ENCODE peak calls at places on chromosomes 2 and 18, in ten cellular contexts. I is SK-N-SH, Y is H9, H is hepatocyte, J is GM23248, O is GM23338, V is HepG2, M is fibroblast of lung, N is MM.1S, K is osteoblast. E is an unnamed sample.

GRCh38 chr18:76376668-76377358 is 118.2 kb downstream of the ZNF516 start:
- DNase-seq in J (no peak), O (no peak), V (no peak), N (no peak), Y (no peak), K (no peak), H (no peak), M (no peak), I (no peak), E (no peak)

GRCh38 chr2:237291138-237291792 is 122.7 kb downstream of the COL6A3 start:
- DNase-seq in O (peak; percentile 42), M (peak; percentile 99), V (peak; percentile 63), K (peak; percentile 63), J (peak; percentile 97), Y (no peak), N (no peak), I (peak; percentile 87), H (peak; percentile 96), E (no peak)

GRCh38 chr2:79235135-79235534 is 75.6 kb upstream of the REG3A start:
- DNase-seq in Y (no peak), N (no peak), O (peak; percentile 47), I (no peak), V (peak; percentile 18), J (peak; percentile 2), H (no peak), M (no peak), K (no peak), E (peak; percentile 10)

GRCh38 chr2:186422226-186422625 is 63.8 kb upstream of the ZC3H15 start:
- DNase-seq in Y (no peak), J (peak; percentile 98), K (peak; percentile 53), O (no peak), M (peak; percentile 88), I (no peak), H (no peak), N (no peak), V (no peak), E (no peak)

GRCh38 chr2:40127147-40127546 is 324.7 kb downstream of the SLC8A1 start:
- DNase-seq in J (no peak), H (no peak), V (no peak), O (no peak), Y (no peak), I (no peak), K (peak; percentile 52), N (no peak), M (peak; percentile 20), E (no peak)

GRCh38 chr2:221596192-221596591 is 24.1 kb upstream of the EPHA4 start:
- DNase-seq in J (peak; percentile 92), K (no peak), Y (no peak), M (peak; percentile 74), H (peak; percentile 31), N (no peak), I (no peak), O (no peak), V (no peak), E (no peak)

GRCh38 chr2:95359501-95359930 is 43.0 kb upstream of the FAHD2A start:
- DNase-seq in Y (peak; percentile 18), V (no peak), M (no peak), N (no peak), K (peak; percentile 14), H (no peak), J (peak; percentile 8), I (no peak), O (no peak), E (no peak)

GRCh38 chr2:19669126-19669525 is 232.7 kb downstream of the TTC32 start:
- DNase-seq in O (no peak), V (no peak), I (no peak), K (no peak), J (no peak), M (no peak), H (no peak), Y (no peak), N (no peak), E (no peak)

GRCh38 chr2:23402205-23402740 is 17.3 kb downstream of the KLHL29 start:
- DNase-seq in H (no peak), M (no peak), J (no peak), O (no peak), N (no peak), I (no peak), V (no peak), Y (no peak), K (no peak), E (no peak)

GRCh38 chr18:13136056-13136688 is 82.4 kb upstream of the LDLRAD4 start:
- DNase-seq in Y (no peak), O (no peak), M (peak; percentile 43), I (no peak), V (no peak), J (no peak), N (no peak), H (no peak), K (no peak), E (peak; percentile 37)

GRCh38 chr18:8883409-8883668 is 178.0 kb downstream of the MTCL1 start:
- DNase-seq in N (no peak), V (no peak), J (no peak), M (no peak), I (no peak), O (no peak), H (no peak), Y (no peak), K (no peak), E (no peak)

GRCh38 chr2:105261061-105261460 is 19.5 kb downstream of the GPR45 start:
- DNase-seq in V (no peak), J (peak; percentile 96), I (peak; percentile 41), M (peak; percentile 99), K (peak; percentile 92), O (no peak), H (peak; percentile 69), N (no peak), Y (no peak), E (no peak)

GRCh38 chr2:106057206-106057605 is 136.9 kb downstream of the UXS1 start:
- DNase-seq in M (no peak), O (no peak), H (peak; percentile 28), K (no peak), J (peak; percentile 12), N (peak; percentile 49), I (no peak), V (peak; percentile 42), Y (no peak), E (no peak)

GRCh38 chr18:23243178-23243577 is 107.9 kb downstream of the CABLES1 start:
- DNase-seq in I (no peak), N (no peak), Y (peak; percentile 62), V (no peak), J (no peak), H (no peak), M (no peak), O (peak; percentile 54), K (peak; percentile 57), E (peak; percentile 43)

GRCh38 chr2:200203381-200203827 is 103.1 kb upstream of the SPATS2L start:
- DNase-seq in O (peak; percentile 92), Y (no peak), N (no peak), K (no peak), I (no peak), V (no peak), J (no peak), H (no peak), M (peak; percentile 6), E (peak; percentile 17)

GRCh38 chr2:96340493-96341414 is 5.2 kb downstream of the NCAPH start:
- DNase-seq in O (no peak), M (peak; percentile 26), Y (no peak), I (no peak), H (no peak), J (peak; percentile 27), K (peak; percentile 76), V (no peak), N (no peak), E (no peak)

GRCh38 chr2:40072442-40073232 is 293.6 kb upstream of the THUMPD2 start:
- DNase-seq in K (peak; percentile 18), M (no peak), H (no peak), I (no peak), N (no peak), O (no peak), V (no peak), J (no peak), Y (no peak), E (no peak)

GRCh38 chr2:6750389-6751158 is 115.1 kb downstream of the CMPK2 start:
- DNase-seq in O (no peak), J (no peak), K (no peak), Y (no peak), M (peak; percentile 21), N (no peak), V (no peak), I (peak; percentile 62), H (no peak), E (no peak)

GRCh38 chr2:165863816-165864221 is 69.8 kb upstream of the GALNT3 start:
- DNase-seq in I (peak; percentile 47), N (peak; percentile 56), M (no peak), H (no peak), O (peak; percentile 34), K (no peak), J (no peak), V (no peak), Y (no peak), E (peak; percentile 40)

GRCh38 chr2:238435752-238436096 is 9.0 kb downstream of the ASB1 start:
- DNase-seq in I (no peak), V (no peak), N (no peak), J (no peak), Y (no peak), K (peak; percentile 68), H (no peak), M (no peak), O (no peak), E (no peak)
- H3K79me2 ChIP-seq in I (peaks cover 91% of the 10 kb centered on the region), V (peaks cover 90% of the 10 kb centered on the region), N (peaks cover 42% of the 10 kb centered on the region), J (peaks cover 80% of the 10 kb centered on the region), Y (peaks cover 13% of the 10 kb centered on the region), K (peaks cover 82% of the 10 kb centered on the region), H (peaks cover 90% of the 10 kb centered on the region), M (peaks cover 79% of the 10 kb centered on the region), O (peaks cover 82% of the 10 kb centered on the region), E (peaks cover 88% of the 10 kb centered on the region)

GRCh38 chr18:10070581-10071000 is 156.8 kb downstream of the VAPA start:
- DNase-seq in K (no peak), Y (no peak), V (no peak), H (no peak), I (no peak), J (peak; percentile 23), O (no peak), M (peak; percentile 76), N (no peak), E (no peak)
- H3K79me2 ChIP-seq in K (no peaks in the 10 kb centered on the region), Y (no peaks in the 10 kb centered on the region), V (no peaks in the 10 kb centered on the region), H (no peaks in the 10 kb centered on the region), I (no peaks in the 10 kb centered on the region), J (no peaks in the 10 kb centered on the region), O (no peaks in the 10 kb centered on the region), M (no peaks in the 10 kb centered on the region), N (no peaks in the 10 kb centered on the region), E (no peaks in the 10 kb centered on the region)

DNA sequence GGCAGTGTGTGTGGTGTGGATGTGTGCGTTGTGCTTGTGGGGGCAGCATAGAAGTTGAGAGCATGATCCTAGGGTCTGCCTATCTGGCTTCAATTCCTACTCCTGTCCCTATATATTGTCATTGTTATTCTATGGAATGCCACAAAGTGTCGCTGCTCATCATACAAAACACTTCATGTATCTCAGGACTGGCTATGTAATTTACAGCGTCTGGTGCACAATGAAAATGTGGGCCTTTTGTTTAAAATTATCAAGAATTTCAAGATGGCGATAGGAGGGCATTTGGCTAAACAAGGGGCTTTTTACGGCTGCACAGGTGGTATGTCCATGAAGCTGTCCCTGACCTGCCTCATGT is 3.4 kb downstream of the SERPINB2 start:
- DNase-seq in M (no peak), H (no peak), Y (no peak), J (no peak), O (no peak), I (peak; percentile 27), V (peak; percentile 51), K (no peak), N (no peak), E (no peak)
- H3K79me2 ChIP-seq in M (no peaks in the 10 kb centered on the region), H (no peaks in the 10 kb centered on the region), Y (no peaks in the 10 kb centered on the region), J (no peaks in the 10 kb centered on the region), O (no peaks in the 10 kb centered on the region), I (no peaks in the 10 kb centered on the region), V (no peaks in the 10 kb centered on the region), K (no peaks in the 10 kb centered on the region), N (no peaks in the 10 kb centered on the region), E (no peaks in the 10 kb centered on the region)

GRCh38 chr2:234495801-234496441 is 960 bp downstream of the ARL4C start:
- DNase-seq in J (peak; percentile 57), V (no peak), M (no peak), H (peak; percentile 35), Y (peak; percentile 39), O (peak; percentile 33), K (peak; percentile 72), I (peak; percentile 56), N (no peak), E (peak; percentile 55)
- H3K79me2 ChIP-seq in J (no peaks in the 10 kb centered on the region), V (no peaks in the 10 kb centered on the region), M (peaks cover 45% of the 10 kb centered on the region), H (peaks cover 51% of the 10 kb centered on the region), Y (no peaks in the 10 kb centered on the region), O (peaks cover 37% of the 10 kb centered on the region), K (peaks cover 51% of the 10 kb centered on the region), I (peaks cover 53% of the 10 kb centered on the region), N (peaks cover 47% of the 10 kb centered on the region), E (peaks cover 70% of the 10 kb centered on the region)